ENCODE peak calls at places on chromosomes 12 and 14, in eight cellular contexts. K is NCI-H1694 treated with DMSO at 0.1 percent for 48 hours, P is MCF 10A, U is choroid plexus epithelial cell, C is EL, D is NCI-H2081, R is endothelial cell of umbilical vein, O is iPS-NIHi11. B is an unnamed sample.

GRCh38 chr12:121532503-121533390 is 48.1 kb downstream of the KDM2B start:
- DNase-seq in K (no peak), P (no peak), U (peak), C (no peak), D (no peak), R (no peak), O (no peak), B (no peak)

GRCh38 chr14:30153662-30154061 is 226.0 kb upstream of the PRKD1 start:
- DNase-seq in K (no peak), P (no peak), U (no peak), C (no peak), D (no peak), R (no peak), O (no peak), B (no peak)

GRCh38 chr12:94596596-94596995 is 53.8 kb downstream of the TMCC3 start:
- DNase-seq in K (no peak), P (no peak), U (no peak), C (no peak), D (no peak), R (no peak), O (no peak), B (no peak)

GRCh38 chr12:105377077-105377476 is 46.6 kb downstream of the C12orf75 start:
- DNase-seq in K (no peak), P (no peak), U (no peak), C (no peak), D (no peak), R (no peak), O (no peak), B (no peak)

GRCh38 chr14:79510659-79511058 is 700.6 kb downstream of the DIO2 start:
- DNase-seq in K (no peak), P (no peak), U (peak), C (peak), D (no peak), R (no peak), O (no peak), B (no peak)

GRCh38 chr12:131608740-131609665 is 101.9 kb upstream of the SFSWAP start:
- DNase-seq in K (peak), P (peak), U (peak), C (peak), D (peak), R (peak), O (peak), B (peak)

GRCh38 chr14:23704890-23705289 is 68.7 kb downstream of the DHRS2 start:
- DNase-seq in K (peak), P (peak), U (peak), C (peak), D (no peak), R (no peak), O (no peak), B (no peak)

GRCh38 chr14:96204151-96205058 is at the start of gene BDKRB2:
- DNase-seq in K (peak), P (peak), U (peak), C (peak), D (peak), R (peak), O (peak), B (no peak)

GRCh38 chr14:67837011-67837624 is 17.5 kb downstream of the RAD51B start:
- DNase-seq in K (peak), P (peak), U (peak), C (peak), D (peak), R (peak), O (peak), B (no peak)

GRCh38 chr14:89241265-89241664 is 175.8 kb downstream of the FOXN3 start:
- DNase-seq in K (no peak), P (no peak), U (no peak), C (no peak), D (no peak), R (no peak), O (no peak), B (no peak)

GRCh38 chr12:26817183-26817591 is 15.8 kb downstream of the ITPR2 start:
- DNase-seq in K (no peak), P (no peak), U (no peak), C (no peak), D (no peak), R (no peak), O (no peak), B (peak)

GRCh38 chr12:115873416-115874082 is 403.9 kb downstream of the MED13L start:
- DNase-seq in K (no peak), P (no peak), U (no peak), C (no peak), D (no peak), R (no peak), O (no peak), B (no peak)